ENCODE peak calls at places on chromosomes 1 and 21, in five cellular contexts. N, W, L, Y and Q are unnamed samples.

GRCh38 chr1:13651279-13651678 is 48.7 kb upstream of the PRDM2 start:
- DNase-seq in N (no peak), W (no peak), Y (no peak), L (no peak), Q (peak; percentile 82)

GRCh38 chr1:39632491-39633417 is 6.7 kb downstream of the HEYL start:
- DNase-seq in L (no peak), N (no peak), Y (peak; percentile 89), W (no peak), Q (no peak)

GRCh38 chr1:225486856-225487255 is 59.0 kb upstream of the LBR start:
- DNase-seq in Y (peak; percentile 50), L (no peak), W (no peak), N (no peak), Q (no peak)

GRCh38 chr1:44646276-44646675 is 28.0 kb downstream of the TMEM53 start:
- DNase-seq in Y (no peak), W (no peak), L (no peak), N (no peak), Q (peak; percentile 84)

GRCh38 chr1:63674865-63675815 is 81.9 kb downstream of the PGM1 start:
- DNase-seq in W (no peak), L (peak; percentile 10), N (no peak), Y (no peak), Q (no peak)

GRCh38 chr21:41602511-41602910 is 94.6 kb upstream of the TMPRSS2 start:
- DNase-seq in N (no peak), L (no peak), Y (peak; percentile 70), W (peak; percentile 17), Q (no peak)

GRCh38 chr1:226863446-226863845 is 7.0 kb upstream of the PSEN2 start:
- DNase-seq in L (no peak), W (no peak), N (peak; percentile 56), Y (no peak), Q (peak; percentile 83)

GRCh38 chr1:170755791-170756190 is 91.9 kb downstream of the PRRX1 start:
- DNase-seq in W (no peak), L (no peak), Y (no peak), N (no peak), Q (no peak)